ENCODE peak calls at places on chromosomes 16 and 17, in six cellular contexts. One of them, this sample, is unnamed. For H3K27me3 and H3K9me3, the result is how much of the 10 kb centered on the place peaks cover.

GRCh38 chr17:44267818-44268490 is at the start of gene SLC4A1:
- DNase-seq in A673: no peak
- DNase-seq in neuronal stem cell: no peak
- DNase-seq in naive thymus-derived CD4-positive, alpha-beta T cell: no peak
- DNase-seq in GM12878: no peak
- DNase-seq in cardiac muscle cell: no peak
- DNase-seq in this sample: no peak

GRCh38 chr17:42555122-42555622 is 2.4 kb downstream of the HSD17B1 start:
- DNase-seq in A673: no peak
- DNase-seq in neuronal stem cell: no peak
- DNase-seq in naive thymus-derived CD4-positive, alpha-beta T cell: no peak
- DNase-seq in GM12878: no peak
- DNase-seq in cardiac muscle cell: no peak
- DNase-seq in this sample: no peak

GRCh38 chr16:66569827-66570405 is 3.7 kb downstream of the CMTM1 start:
- DNase-seq in A673: no peak
- DNase-seq in neuronal stem cell: no peak
- DNase-seq in naive thymus-derived CD4-positive, alpha-beta T cell: no peak
- DNase-seq in GM12878: no peak
- DNase-seq in cardiac muscle cell: no peak
- DNase-seq in this sample: no peak

GRCh38 chr17:49898547-49899490 is 51.0 kb upstream of the TAC4 start:
- DNase-seq in A673: no peak
- DNase-seq in neuronal stem cell: no peak
- DNase-seq in naive thymus-derived CD4-positive, alpha-beta T cell: no peak
- DNase-seq in GM12878: no peak
- DNase-seq in cardiac muscle cell: peak
- DNase-seq in this sample: no peak

GRCh38 chr16:57411362-57411976 is 6.9 kb downstream of the CCL17 start:
- DNase-seq in A673: no peak
- DNase-seq in neuronal stem cell: no peak
- DNase-seq in naive thymus-derived CD4-positive, alpha-beta T cell: no peak
- DNase-seq in GM12878: no peak
- DNase-seq in cardiac muscle cell: no peak
- DNase-seq in this sample: no peak

GRCh38 chr17:1946021-1946932 is 78.9 kb downstream of the RTN4RL1 start:
- DNase-seq in A673: no peak
- DNase-seq in neuronal stem cell: no peak
- DNase-seq in naive thymus-derived CD4-positive, alpha-beta T cell: no peak
- DNase-seq in GM12878: no peak
- DNase-seq in cardiac muscle cell: no peak
- DNase-seq in this sample: no peak

GRCh38 chr17:36921131-36921851 is 16.0 kb upstream of the LHX1 start:
- DNase-seq in A673: no peak
- DNase-seq in neuronal stem cell: no peak
- DNase-seq in naive thymus-derived CD4-positive, alpha-beta T cell: no peak
- DNase-seq in GM12878: no peak
- DNase-seq in cardiac muscle cell: peak
- DNase-seq in this sample: peak

GRCh38 chr17:6894206-6894528 is 62.6 kb upstream of the TEKT1 start:
- DNase-seq in A673: peak
- DNase-seq in neuronal stem cell: peak
- DNase-seq in naive thymus-derived CD4-positive, alpha-beta T cell: no peak
- DNase-seq in GM12878: no peak
- DNase-seq in cardiac muscle cell: peak
- DNase-seq in this sample: no peak

GRCh38 chr16:9372934-9373890 is 281.8 kb downstream of the HAPSTR1 start:
- DNase-seq in A673: no peak
- DNase-seq in neuronal stem cell: no peak
- DNase-seq in naive thymus-derived CD4-positive, alpha-beta T cell: no peak
- DNase-seq in GM12878: no peak
- DNase-seq in cardiac muscle cell: peak
- DNase-seq in this sample: no peak

GRCh38 chr16:1260101-1260670 is 4.3 kb downstream of the TPSD1 start:
- DNase-seq in A673: no peak
- DNase-seq in neuronal stem cell: no peak
- DNase-seq in naive thymus-derived CD4-positive, alpha-beta T cell: no peak
- DNase-seq in GM12878: no peak
- DNase-seq in cardiac muscle cell: no peak
- DNase-seq in this sample: no peak

GRCh38 chr16:1262846-1263221 is 7.0 kb downstream of the TPSD1 start:
- DNase-seq in A673: no peak
- DNase-seq in neuronal stem cell: no peak
- DNase-seq in naive thymus-derived CD4-positive, alpha-beta T cell: no peak
- DNase-seq in GM12878: no peak
- DNase-seq in cardiac muscle cell: no peak
- DNase-seq in this sample: no peak

GRCh38 chr16:1259760-1260068 is 3.8 kb downstream of the TPSD1 start:
- DNase-seq in A673: no peak
- DNase-seq in neuronal stem cell: no peak
- DNase-seq in naive thymus-derived CD4-positive, alpha-beta T cell: no peak
- DNase-seq in GM12878: no peak
- DNase-seq in cardiac muscle cell: no peak
- DNase-seq in this sample: no peak

GRCh38 chr16:1262210-1262845 is 6.5 kb downstream of the TPSD1 start:
- DNase-seq in A673: no peak
- DNase-seq in neuronal stem cell: no peak
- DNase-seq in naive thymus-derived CD4-positive, alpha-beta T cell: no peak
- DNase-seq in GM12878: no peak
- DNase-seq in cardiac muscle cell: no peak
- DNase-seq in this sample: no peak

GRCh38 chr16:1261131-1261917 is 5.5 kb downstream of the TPSD1 start:
- DNase-seq in A673: no peak
- DNase-seq in neuronal stem cell: no peak
- DNase-seq in naive thymus-derived CD4-positive, alpha-beta T cell: no peak
- DNase-seq in GM12878: no peak
- DNase-seq in cardiac muscle cell: no peak
- DNase-seq in this sample: no peak
- H3K27me3 ChIP-seq in A673: under half
- H3K27me3 ChIP-seq in neuronal stem cell: under half
- H3K27me3 ChIP-seq in naive thymus-derived CD4-positive, alpha-beta T cell: under half
- H3K27me3 ChIP-seq in GM12878: under half
- H3K27me3 ChIP-seq in cardiac muscle cell: half or more
- H3K27me3 ChIP-seq in this sample: under half

DNA sequence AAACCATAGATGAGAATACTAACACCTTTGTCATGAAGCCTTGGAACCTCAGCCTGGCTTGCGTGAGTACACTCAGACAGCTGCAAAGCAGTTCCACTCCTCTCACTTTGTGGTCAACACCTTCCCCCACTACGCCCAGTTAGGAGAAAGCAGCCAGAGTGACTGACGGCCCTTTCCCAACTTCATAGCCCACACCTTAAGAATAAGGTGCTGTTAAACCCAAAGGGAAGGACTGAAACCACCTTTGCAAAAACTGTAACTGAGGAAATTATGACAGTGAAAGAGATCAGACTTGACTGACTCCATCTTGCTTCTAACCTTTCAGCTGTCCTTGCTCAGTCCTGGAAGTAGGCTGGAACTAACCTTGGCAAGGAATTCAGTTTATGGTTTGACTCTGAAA is 13.7 kb downstream of the N4BP1 start:
- DNase-seq in A673: no peak
- DNase-seq in neuronal stem cell: no peak
- DNase-seq in naive thymus-derived CD4-positive, alpha-beta T cell: no peak
- DNase-seq in GM12878: no peak
- DNase-seq in cardiac muscle cell: no peak
- DNase-seq in this sample: no peak
- H3K9me3 ChIP-seq in A673: under half
- H3K9me3 ChIP-seq in neuronal stem cell: under half
- H3K9me3 ChIP-seq in naive thymus-derived CD4-positive, alpha-beta T cell: under half
- H3K9me3 ChIP-seq in GM12878: under half
- H3K9me3 ChIP-seq in cardiac muscle cell: under half
- H3K9me3 ChIP-seq in this sample: under half

GRCh38 chr17:52159159-52159809 is 770 bp upstream of the CA10 start:
- DNase-seq in A673: no peak
- DNase-seq in neuronal stem cell: no peak
- DNase-seq in naive thymus-derived CD4-positive, alpha-beta T cell: no peak
- DNase-seq in GM12878: no peak
- DNase-seq in cardiac muscle cell: no peak
- DNase-seq in this sample: no peak
- H3K27me3 ChIP-seq in A673: half or more
- H3K27me3 ChIP-seq in neuronal stem cell: under half
- H3K27me3 ChIP-seq in naive thymus-derived CD4-positive, alpha-beta T cell: under half
- H3K27me3 ChIP-seq in GM12878: under half
- H3K27me3 ChIP-seq in cardiac muscle cell: half or more
- H3K27me3 ChIP-seq in this sample: under half

DNA sequence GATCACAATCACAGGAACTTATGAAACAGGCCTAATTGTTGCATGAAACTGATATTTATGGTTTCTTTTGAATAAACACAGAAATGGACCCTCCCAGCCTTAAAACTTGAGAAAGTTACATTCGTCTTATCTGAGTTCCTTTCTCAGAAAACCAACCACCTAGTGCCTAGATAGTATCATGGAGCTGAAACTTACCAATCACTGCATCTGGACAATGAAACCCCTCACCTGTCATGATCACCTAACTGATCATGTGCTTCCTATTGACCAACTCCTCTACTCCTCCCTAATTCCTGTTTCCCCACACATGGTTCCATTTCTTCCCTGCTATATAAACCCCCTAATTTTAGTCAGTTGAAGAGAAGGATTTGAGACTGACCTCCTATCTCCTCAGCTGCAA is 216.1 kb downstream of the SLC39A11 start:
- DNase-seq in A673: no peak
- DNase-seq in neuronal stem cell: no peak
- DNase-seq in naive thymus-derived CD4-positive, alpha-beta T cell: no peak
- DNase-seq in GM12878: no peak
- DNase-seq in cardiac muscle cell: no peak
- DNase-seq in this sample: no peak
- H3K9me3 ChIP-seq in A673: under half
- H3K9me3 ChIP-seq in neuronal stem cell: under half
- H3K9me3 ChIP-seq in naive thymus-derived CD4-positive, alpha-beta T cell: under half
- H3K9me3 ChIP-seq in GM12878: under half
- H3K9me3 ChIP-seq in cardiac muscle cell: under half
- H3K9me3 ChIP-seq in this sample: under half

GRCh38 chr16:84895016-84895415 is 75.2 kb downstream of the CRISPLD2 start:
- DNase-seq in A673: no peak
- DNase-seq in neuronal stem cell: no peak
- DNase-seq in naive thymus-derived CD4-positive, alpha-beta T cell: no peak
- DNase-seq in GM12878: no peak
- DNase-seq in cardiac muscle cell: no peak
- DNase-seq in this sample: no peak
- H3K27me3 ChIP-seq in A673: under half
- H3K27me3 ChIP-seq in neuronal stem cell: under half
- H3K27me3 ChIP-seq in naive thymus-derived CD4-positive, alpha-beta T cell: under half
- H3K27me3 ChIP-seq in GM12878: under half
- H3K27me3 ChIP-seq in cardiac muscle cell: under half
- H3K27me3 ChIP-seq in this sample: under half

GRCh38 chr16:31678649-31679325 is 151.1 kb downstream of the AHSP start:
- DNase-seq in A673: peak
- DNase-seq in neuronal stem cell: no peak
- DNase-seq in naive thymus-derived CD4-positive, alpha-beta T cell: no peak
- DNase-seq in GM12878: no peak
- DNase-seq in cardiac muscle cell: no peak
- DNase-seq in this sample: no peak
- H3K9me3 ChIP-seq in A673: under half
- H3K9me3 ChIP-seq in neuronal stem cell: under half
- H3K9me3 ChIP-seq in naive thymus-derived CD4-positive, alpha-beta T cell: under half
- H3K9me3 ChIP-seq in GM12878: under half
- H3K9me3 ChIP-seq in cardiac muscle cell: under half
- H3K9me3 ChIP-seq in this sample: under half

GRCh38 chr16:68644303-68644702 is 807 bp upstream of the CDH3 start:
- DNase-seq in A673: no peak
- DNase-seq in neuronal stem cell: no peak
- DNase-seq in naive thymus-derived CD4-positive, alpha-beta T cell: no peak
- DNase-seq in GM12878: no peak
- DNase-seq in cardiac muscle cell: peak
- DNase-seq in this sample: peak
- H3K27me3 ChIP-seq in A673: under half
- H3K27me3 ChIP-seq in neuronal stem cell: under half
- H3K27me3 ChIP-seq in naive thymus-derived CD4-positive, alpha-beta T cell: under half
- H3K27me3 ChIP-seq in GM12878: under half
- H3K27me3 ChIP-seq in cardiac muscle cell: under half
- H3K27me3 ChIP-seq in this sample: under half

GRCh38 chr17:9936075-9936474 is 31.0 kb upstream of the RCVRN start:
- DNase-seq in A673: no peak
- DNase-seq in neuronal stem cell: no peak
- DNase-seq in naive thymus-derived CD4-positive, alpha-beta T cell: no peak
- DNase-seq in GM12878: no peak
- DNase-seq in cardiac muscle cell: no peak
- DNase-seq in this sample: no peak
- H3K9me3 ChIP-seq in A673: under half
- H3K9me3 ChIP-seq in neuronal stem cell: under half
- H3K9me3 ChIP-seq in naive thymus-derived CD4-positive, alpha-beta T cell: under half
- H3K9me3 ChIP-seq in GM12878: under half
- H3K9me3 ChIP-seq in cardiac muscle cell: under half
- H3K9me3 ChIP-seq in this sample: under half

GRCh38 chr16:89023151-89023551 is 46.1 kb upstream of the CBFA2T3 start:
- DNase-seq in A673: no peak
- DNase-seq in neuronal stem cell: no peak
- DNase-seq in naive thymus-derived CD4-positive, alpha-beta T cell: no peak
- DNase-seq in GM12878: no peak
- DNase-seq in cardiac muscle cell: no peak
- DNase-seq in this sample: no peak

GRCh38 chr16:89025636-89026035 is 48.6 kb upstream of the CBFA2T3 start:
- DNase-seq in A673: no peak
- DNase-seq in neuronal stem cell: no peak
- DNase-seq in naive thymus-derived CD4-positive, alpha-beta T cell: no peak
- DNase-seq in GM12878: no peak
- DNase-seq in cardiac muscle cell: no peak
- DNase-seq in this sample: no peak

GRCh38 chr16:89022051-89022836 is 45.2 kb upstream of the CBFA2T3 start:
- DNase-seq in A673: no peak
- DNase-seq in neuronal stem cell: no peak
- DNase-seq in naive thymus-derived CD4-positive, alpha-beta T cell: no peak
- DNase-seq in GM12878: no peak
- DNase-seq in cardiac muscle cell: no peak
- DNase-seq in this sample: no peak

GRCh38 chr16:89024546-89024945 is 47.5 kb upstream of the CBFA2T3 start:
- DNase-seq in A673: no peak
- DNase-seq in neuronal stem cell: no peak
- DNase-seq in naive thymus-derived CD4-positive, alpha-beta T cell: no peak
- DNase-seq in GM12878: no peak
- DNase-seq in cardiac muscle cell: no peak
- DNase-seq in this sample: no peak

GRCh38 chr16:89023621-89024511 is 46.9 kb upstream of the CBFA2T3 start:
- DNase-seq in A673: no peak
- DNase-seq in neuronal stem cell: no peak
- DNase-seq in naive thymus-derived CD4-positive, alpha-beta T cell: no peak
- DNase-seq in GM12878: no peak
- DNase-seq in cardiac muscle cell: no peak
- DNase-seq in this sample: no peak
- H3K27me3 ChIP-seq in A673: under half
- H3K27me3 ChIP-seq in neuronal stem cell: under half
- H3K27me3 ChIP-seq in naive thymus-derived CD4-positive, alpha-beta T cell: under half
- H3K27me3 ChIP-seq in GM12878: under half
- H3K27me3 ChIP-seq in cardiac muscle cell: under half
- H3K27me3 ChIP-seq in this sample: under half

GRCh38 chr16:64900029-64900428 is 221.8 kb downstream of the CDH11 start:
- DNase-seq in A673: no peak
- DNase-seq in neuronal stem cell: no peak
- DNase-seq in naive thymus-derived CD4-positive, alpha-beta T cell: no peak
- DNase-seq in GM12878: no peak
- DNase-seq in cardiac muscle cell: no peak
- DNase-seq in this sample: no peak
- H3K9me3 ChIP-seq in A673: under half
- H3K9me3 ChIP-seq in neuronal stem cell: under half
- H3K9me3 ChIP-seq in naive thymus-derived CD4-positive, alpha-beta T cell: under half
- H3K9me3 ChIP-seq in GM12878: under half
- H3K9me3 ChIP-seq in cardiac muscle cell: under half
- H3K9me3 ChIP-seq in this sample: under half

This sample was measured in HAP-1.